ENCODE peak calls at places on chromosomes 4 and X, in seven cellular contexts. E is stimulated activated naive B cell treated with anti-CD40 and anti-IgM and Interleukin-4, amounts not matched to agents 10 μg/mL and 1 μg/mL and 100 μg/mL, for 72 hours; T is stimulated activated CD4-positive, alpha-beta T cell treated with anti-CD3 and anti-CD28 coated beads, Interleukin-15, amount 100 ng/mL, for 24 hours; Z is GM12878; C is activated CD8-positive, alpha-beta memory T cell treated with anti-CD3 and anti-CD28 coated beads for 4 hours; Q is ureter; K is NCI-H1092. D is an unnamed sample.

GRCh38 chr4:20462426-20463175 is 210.9 kb downstream of the SLIT2 start:
- DNase-seq in E (no peak), T (no peak), Z (no peak), C (no peak), Q (no peak), K (no peak), D (no peak)

GRCh38 chr4:1819284-1819683 is 26.2 kb downstream of the FGFR3 start:
- DNase-seq in E (no peak), T (no peak), Z (no peak), C (no peak), Q (no peak), K (no peak), D (no peak)

GRCh38 chr4:130395871-130396270 is 1299.9 kb downstream of the C4orf33 start:
- DNase-seq in E (no peak), T (no peak), Z (no peak), C (no peak), Q (no peak), K (no peak), D (no peak)

GRCh38 chrX:120690344-120690743 is 60.5 kb upstream of the C1GALT1C1 start:
- DNase-seq in E (no peak), T (no peak), Z (no peak), C (no peak), Q (no peak), K (no peak), D (no peak)

GRCh38 chrX:4963432-4963831 is 1250.0 kb upstream of the PRKX start:
- DNase-seq in E (no peak), T (no peak), Z (no peak), C (no peak), Q (no peak), K (no peak), D (no peak)

GRCh38 chrX:100995469-100995868 is 26.0 kb downstream of the ARL13A start:
- DNase-seq in E (no peak), T (peak; percentile 50), Z (no peak), C (no peak), Q (no peak), K (no peak), D (no peak)

GRCh38 chr4:2793920-2794706 is 1.2 kb downstream of the SH3BP2 start:
- DNase-seq in E (no peak), T (no peak), Z (no peak), C (no peak), Q (peak; percentile 64), K (no peak), D (peak; percentile 16)

GRCh38 chr4:78482281-78482680 is 69.3 kb upstream of the ANXA3 start:
- DNase-seq in E (no peak), T (no peak), Z (no peak), C (no peak), Q (no peak), K (no peak), D (no peak)

GRCh38 chrX:154412468-154412867 is 1.1 kb downstream of the TAFAZZIN start:
- DNase-seq in E (no peak), T (peak; percentile 50), Z (no peak), C (no peak), Q (no peak), K (no peak), D (no peak)

GRCh38 chr4:128332086-128332485 is 44.5 kb upstream of the PGRMC2 start:
- DNase-seq in E (no peak), T (no peak), Z (no peak), C (no peak), Q (no peak), K (no peak), D (no peak)

GRCh38 chrX:46649421-46650260 is 76.1 kb downstream of the CHST7 start:
- DNase-seq in E (no peak), T (no peak), Z (no peak), C (no peak), Q (no peak), K (peak; percentile 48), D (no peak)

GRCh38 chrX:136525738-136526606 is 6.0 kb upstream of the VGLL1 start:
- DNase-seq in E (no peak), T (no peak), Z (no peak), C (no peak), Q (peak; percentile 84), K (peak; percentile 36), D (no peak)

GRCh38 chr4:7457201-7458065 is 22.7 kb upstream of the PSAPL1 start:
- DNase-seq in E (no peak), T (no peak), Z (no peak), C (no peak), Q (no peak), K (no peak), D (no peak)

GRCh38 chr4:113474017-113474416 is 287.5 kb downstream of the CAMK2D start:
- DNase-seq in E (no peak), T (peak; percentile 42), Z (no peak), C (no peak), Q (no peak), K (no peak), D (no peak)

GRCh38 chr4:85268146-85268545 is 206.8 kb upstream of the ARHGAP24 start:
- DNase-seq in E (no peak), T (no peak), Z (no peak), C (no peak), Q (no peak), K (no peak), D (no peak)

D was measured in GM06990.